ENCODE peak calls at places on chromosome 11, in six cellular contexts. X, Q, E, B, H and I are unnamed samples.

GRCh38 chr11:126231725-126232459 is 20.3 kb downstream of the FAM118B start:
- DNase-seq in E (no peak), X (no peak), H (no peak), B (no peak), Q (no peak), I (no peak)

GRCh38 chr11:609355-609811 is 6.4 kb downstream of the IRF7 start:
- DNase-seq in Q (no peak), E (no peak), H (peak), X (no peak), B (no peak), I (no peak)

GRCh38 chr11:13446444-13446843 is 16.6 kb downstream of the BTBD10 start:
- DNase-seq in H (no peak), Q (no peak), B (no peak), E (no peak), X (no peak), I (no peak)

GRCh38 chr11:4891996-4892640 is 10.4 kb downstream of the OR51T1 start:
- DNase-seq in E (no peak), X (no peak), H (no peak), B (no peak), Q (no peak), I (no peak)

GRCh38 chr11:8059571-8060011 is 21.4 kb upstream of the TUB start:
- DNase-seq in B (no peak), X (no peak), E (no peak), H (no peak), Q (peak), I (no peak)

GRCh38 chr11:16945671-16946469 is 68.3 kb downstream of the PLEKHA7 start:
- DNase-seq in H (peak), B (peak), Q (no peak), X (peak), E (peak), I (peak)

GRCh38 chr11:60914620-60915249 is 777 bp downstream of the TMEM109 start:
- DNase-seq in H (peak), E (no peak), B (peak), Q (no peak), X (no peak), I (no peak)

GRCh38 chr11:47552086-47552580 is 799 bp downstream of the CELF1 start:
- DNase-seq in H (peak), E (no peak), X (peak), B (no peak), Q (no peak), I (no peak)

GRCh38 chr11:61488651-61489291 is 19.8 kb upstream of the LRRC10B start:
- DNase-seq in Q (no peak), E (no peak), H (no peak), B (no peak), X (peak), I (no peak)

GRCh38 chr11:123195182-123196059 is at the start of gene CLMP:
- DNase-seq in B (peak), H (peak), X (peak), Q (no peak), E (peak), I (no peak)

GRCh38 chr11:78295991-78296930 is 107.5 kb downstream of the USP35 start:
- DNase-seq in B (no peak), H (no peak), Q (no peak), X (no peak), E (no peak), I (no peak)

GRCh38 chr11:64875369-64876225 is 2.8 kb downstream of the EHD1 start:
- DNase-seq in B (no peak), E (no peak), H (no peak), Q (no peak), X (no peak), I (no peak)

GRCh38 chr11:118406599-118407166 is 5.3 kb downstream of the ATP5MG start:
- DNase-seq in X (no peak), H (no peak), E (no peak), B (no peak), Q (no peak), I (no peak)

GRCh38 chr11:12076840-12077534 is 33.4 kb upstream of the MICAL2 start:
- DNase-seq in E (no peak), B (no peak), X (no peak), H (no peak), Q (no peak), I (no peak)

GRCh38 chr11:69922015-69922595 is 102.9 kb upstream of the FGF3 start:
- DNase-seq in B (no peak), H (no peak), Q (peak), X (no peak), E (no peak), I (peak)

GRCh38 chr11:60925685-60926267 is 1.5 kb downstream of the TMEM132A start:
- DNase-seq in H (no peak), X (no peak), B (no peak), Q (no peak), E (peak), I (no peak)

GRCh38 chr11:6298605-6299004 is 21.7 kb downstream of the CAVIN3 start:
- DNase-seq in E (no peak), X (peak), B (no peak), Q (no peak), H (peak), I (no peak)

GRCh38 chr11:30471244-30471643 is 114.9 kb downstream of the MPPED2 start:
- DNase-seq in B (no peak), E (no peak), H (no peak), X (no peak), Q (no peak), I (no peak)

GRCh38 chr11:73188301-73188700 is 29.8 kb upstream of the P2RY2 start:
- DNase-seq in X (no peak), E (no peak), B (no peak), Q (no peak), H (no peak), I (no peak)

GRCh38 chr11:108984548-108984947 is 319.7 kb downstream of the DDX10 start:
- DNase-seq in B (no peak), X (no peak), Q (no peak), E (no peak), H (no peak), I (no peak)

GRCh38 chr11:124902616-124903015 is 5.0 kb upstream of the ROBO4 start:
- DNase-seq in E (no peak), B (no peak), X (no peak), H (no peak), Q (no peak), I (no peak)

GRCh38 chr11:66007201-66007634 is 4.6 kb upstream of the CST6 start:
- DNase-seq in B (no peak), Q (no peak), E (no peak), X (no peak), H (no peak), I (no peak)

GRCh38 chr11:25876456-25876965 is 455.4 kb upstream of the ANO3 start:
- DNase-seq in Q (no peak), B (no peak), E (no peak), H (no peak), X (no peak), I (no peak)

GRCh38 chr11:28697920-28698827 is 590.0 kb downstream of the METTL15 start:
- DNase-seq in Q (no peak), B (no peak), H (peak), X (peak), E (no peak), I (peak)

GRCh38 chr11:72441647-72442267 is 7.4 kb upstream of the CLPB start:
- DNase-seq in H (no peak), Q (no peak), B (no peak), X (no peak), E (no peak), I (no peak)

GRCh38 chr11:70111269-70112016 is 33.3 kb downstream of the ANO1 start:
- DNase-seq in E (peak), Q (no peak), H (no peak), X (peak), B (no peak), I (no peak)

GRCh38 chr11:37704791-37705190 is 1106.8 kb upstream of the RAG2 start:
- DNase-seq in B (no peak), Q (no peak), H (no peak), X (no peak), E (no peak), I (no peak)

GRCh38 chr11:62832346-62833234 is at the start of gene TEX54:
- DNase-seq in B (no peak), E (no peak), Q (peak), H (peak), X (peak), I (peak)

GRCh38 chr11:121291896-121292502 is 572 bp upstream of the SC5D start:
- DNase-seq in E (no peak), B (no peak), X (peak), H (peak), Q (no peak), I (no peak)